ENCODE peak calls at places on chromosomes 16 and 17, in six cellular contexts. One of them, this sample, is unnamed.

GRCh38 chr17:21495281-21495680 is 119.1 kb downstream of the KCNJ12 start:
- DNase-seq in osteocyte: no peak
- DNase-seq in nephron progenitor cell: no peak
- DNase-seq in HFFc6: no peak
- DNase-seq in BJ: no peak
- DNase-seq in fibroblast of mammary gland: no peak
- DNase-seq in this sample: no peak

GRCh38 chr17:37802061-37802460 is 57.2 kb upstream of the HNF1B start:
- DNase-seq in osteocyte: no peak
- DNase-seq in nephron progenitor cell: no peak
- DNase-seq in HFFc6: no peak
- DNase-seq in BJ: no peak
- DNase-seq in fibroblast of mammary gland: no peak
- DNase-seq in this sample: no peak

GRCh38 chr17:4585203-4585939 is 1.0 kb downstream of the SMTNL2 start:
- DNase-seq in osteocyte: peak; percentile 78
- DNase-seq in nephron progenitor cell: peak; percentile 56
- DNase-seq in HFFc6: no peak
- DNase-seq in BJ: no peak
- DNase-seq in fibroblast of mammary gland: no peak
- DNase-seq in this sample: no peak

GRCh38 chr16:68216240-68216639 is 19.7 kb downstream of the ESRP2 start:
- DNase-seq in osteocyte: no peak
- DNase-seq in nephron progenitor cell: no peak
- DNase-seq in HFFc6: no peak
- DNase-seq in BJ: no peak
- DNase-seq in fibroblast of mammary gland: no peak
- DNase-seq in this sample: no peak

GRCh38 chr16:70696368-70696767 is 10.5 kb upstream of the MTSS2 start:
- DNase-seq in osteocyte: no peak
- DNase-seq in nephron progenitor cell: no peak
- DNase-seq in HFFc6: no peak
- DNase-seq in BJ: no peak
- DNase-seq in fibroblast of mammary gland: no peak
- DNase-seq in this sample: no peak

GRCh38 chr17:42055496-42055895 is 5.1 kb upstream of the C17orf113 start:
- DNase-seq in osteocyte: no peak
- DNase-seq in nephron progenitor cell: peak; percentile 46
- DNase-seq in HFFc6: no peak
- DNase-seq in BJ: no peak
- DNase-seq in fibroblast of mammary gland: peak; percentile 28
- DNase-seq in this sample: no peak

GRCh38 chr17:9235346-9235745 is 214.0 kb downstream of the NTN1 start:
- DNase-seq in osteocyte: no peak
- DNase-seq in nephron progenitor cell: no peak
- DNase-seq in HFFc6: no peak
- DNase-seq in BJ: no peak
- DNase-seq in fibroblast of mammary gland: peak; percentile 26
- DNase-seq in this sample: no peak

GRCh38 chr17:42101513-42102292 is 3.4 kb upstream of the ZNF385C start:
- DNase-seq in osteocyte: peak; percentile 91
- DNase-seq in nephron progenitor cell: peak; percentile 91
- DNase-seq in HFFc6: peak; percentile 35
- DNase-seq in BJ: no peak
- DNase-seq in fibroblast of mammary gland: peak; percentile 69
- DNase-seq in this sample: no peak

GRCh38 chr17:28335959-28336871 is 654 bp downstream of the TNFAIP1 start:
- DNase-seq in osteocyte: no peak
- DNase-seq in nephron progenitor cell: peak; percentile 60
- DNase-seq in HFFc6: peak; percentile 89
- DNase-seq in BJ: peak; percentile 60
- DNase-seq in fibroblast of mammary gland: peak; percentile 79
- DNase-seq in this sample: peak; percentile 98

GRCh38 chr17:31112001-31112661 is 17.4 kb downstream of the NF1 start:
- DNase-seq in osteocyte: no peak
- DNase-seq in nephron progenitor cell: no peak
- DNase-seq in HFFc6: peak; percentile 45
- DNase-seq in BJ: no peak
- DNase-seq in fibroblast of mammary gland: peak; percentile 73
- DNase-seq in this sample: no peak

GRCh38 chr17:83199500-83200201 is 120.2 kb downstream of the METRNL start:
- DNase-seq in osteocyte: no peak
- DNase-seq in nephron progenitor cell: no peak
- DNase-seq in HFFc6: peak; percentile 47
- DNase-seq in BJ: peak; percentile 13
- DNase-seq in fibroblast of mammary gland: peak; percentile 72
- DNase-seq in this sample: no peak

GRCh38 chr16:53159781-53160436 is 105.1 kb downstream of the CHD9 start:
- DNase-seq in osteocyte: no peak
- DNase-seq in nephron progenitor cell: peak; percentile 17
- DNase-seq in HFFc6: peak; percentile 37
- DNase-seq in BJ: no peak
- DNase-seq in fibroblast of mammary gland: peak; percentile 67
- DNase-seq in this sample: peak; percentile 11

GRCh38 chr17:64420143-64420670 is 28.7 kb upstream of the MILR1 start:
- DNase-seq in osteocyte: no peak
- DNase-seq in nephron progenitor cell: peak; percentile 24
- DNase-seq in HFFc6: peak; percentile 86
- DNase-seq in BJ: peak; percentile 15
- DNase-seq in fibroblast of mammary gland: peak; percentile 90
- DNase-seq in this sample: no peak

GRCh38 chr17:29112780-29113295 is 67.4 kb downstream of the MYO18A start:
- DNase-seq in osteocyte: no peak
- DNase-seq in nephron progenitor cell: no peak
- DNase-seq in HFFc6: no peak
- DNase-seq in BJ: no peak
- DNase-seq in fibroblast of mammary gland: peak; percentile 64
- DNase-seq in this sample: no peak

GRCh38 chr17:9185142-9185541 is 163.8 kb downstream of the NTN1 start:
- DNase-seq in osteocyte: no peak
- DNase-seq in nephron progenitor cell: no peak
- DNase-seq in HFFc6: no peak
- DNase-seq in BJ: no peak
- DNase-seq in fibroblast of mammary gland: no peak
- DNase-seq in this sample: no peak

GRCh38 chr16:28884045-28884444 is 5.8 kb downstream of the ATP2A1 start:
- DNase-seq in osteocyte: no peak
- DNase-seq in nephron progenitor cell: no peak
- DNase-seq in HFFc6: no peak
- DNase-seq in BJ: no peak
- DNase-seq in fibroblast of mammary gland: no peak
- DNase-seq in this sample: no peak

GRCh38 chr17:36004604-36005003 is 3.3 kb upstream of the CCL15 start:
- DNase-seq in osteocyte: no peak
- DNase-seq in nephron progenitor cell: no peak
- DNase-seq in HFFc6: no peak
- DNase-seq in BJ: no peak
- DNase-seq in fibroblast of mammary gland: no peak
- DNase-seq in this sample: no peak

GRCh38 chr16:62954144-62955032 is 918.1 kb upstream of the CDH8 start:
- DNase-seq in osteocyte: no peak
- DNase-seq in nephron progenitor cell: no peak
- DNase-seq in HFFc6: no peak
- DNase-seq in BJ: no peak
- DNase-seq in fibroblast of mammary gland: no peak
- DNase-seq in this sample: no peak

GRCh38 chr16:57374067-57374534 is 1.8 kb downstream of the CX3CL1 start:
- DNase-seq in osteocyte: no peak
- DNase-seq in nephron progenitor cell: no peak
- DNase-seq in HFFc6: no peak
- DNase-seq in BJ: no peak
- DNase-seq in fibroblast of mammary gland: peak; percentile 61
- DNase-seq in this sample: peak; percentile 28

GRCh38 chr17:71251276-71251675 is 869.5 kb upstream of the SOX9 start:
- DNase-seq in osteocyte: no peak
- DNase-seq in nephron progenitor cell: no peak
- DNase-seq in HFFc6: no peak
- DNase-seq in BJ: no peak
- DNase-seq in fibroblast of mammary gland: peak; percentile 31
- DNase-seq in this sample: no peak

GRCh38 chr17:8718001-8718563 is 26.6 kb downstream of the CCDC42 start:
- DNase-seq in osteocyte: no peak
- DNase-seq in nephron progenitor cell: no peak
- DNase-seq in HFFc6: no peak
- DNase-seq in BJ: no peak
- DNase-seq in fibroblast of mammary gland: no peak
- DNase-seq in this sample: no peak

GRCh38 chr16:1078579-1079021 is 6.1 kb downstream of the SSTR5 start:
- DNase-seq in osteocyte: no peak
- DNase-seq in nephron progenitor cell: no peak
- DNase-seq in HFFc6: peak; percentile 49
- DNase-seq in BJ: no peak
- DNase-seq in fibroblast of mammary gland: peak; percentile 53
- DNase-seq in this sample: peak; percentile 38

GRCh38 chr16:49061315-49061714 is 220.3 kb downstream of the CBLN1 start:
- DNase-seq in osteocyte: no peak
- DNase-seq in nephron progenitor cell: no peak
- DNase-seq in HFFc6: no peak
- DNase-seq in BJ: no peak
- DNase-seq in fibroblast of mammary gland: no peak
- DNase-seq in this sample: no peak

GRCh38 chr16:24728891-24729242 is 584 bp upstream of the TNRC6A start:
- DNase-seq in osteocyte: no peak
- DNase-seq in nephron progenitor cell: no peak
- DNase-seq in HFFc6: no peak
- DNase-seq in BJ: no peak
- DNase-seq in fibroblast of mammary gland: no peak
- DNase-seq in this sample: no peak

GRCh38 chr16:52547001-52547833 is at the start of gene TOX3:
- DNase-seq in osteocyte: no peak
- DNase-seq in nephron progenitor cell: peak; percentile 73
- DNase-seq in HFFc6: no peak
- DNase-seq in BJ: no peak
- DNase-seq in fibroblast of mammary gland: no peak
- DNase-seq in this sample: no peak

GRCh38 chr17:58052951-58053715 is 30.1 kb upstream of the DYNLL2 start:
- DNase-seq in osteocyte: no peak
- DNase-seq in nephron progenitor cell: no peak
- DNase-seq in HFFc6: no peak
- DNase-seq in BJ: no peak
- DNase-seq in fibroblast of mammary gland: peak; percentile 2
- DNase-seq in this sample: no peak

GRCh38 chr17:22518185-22518584 is 825.9 kb downstream of the KCNJ18 start:
- DNase-seq in osteocyte: no peak
- DNase-seq in nephron progenitor cell: no peak
- DNase-seq in HFFc6: no peak
- DNase-seq in BJ: no peak
- DNase-seq in fibroblast of mammary gland: no peak
- DNase-seq in this sample: no peak

GRCh38 chr17:73292031-73292531 is 19.7 kb downstream of the CDC42EP4 start:
- DNase-seq in osteocyte: no peak
- DNase-seq in nephron progenitor cell: no peak
- DNase-seq in HFFc6: peak; percentile 82
- DNase-seq in BJ: no peak
- DNase-seq in fibroblast of mammary gland: peak; percentile 86
- DNase-seq in this sample: no peak

DNA sequence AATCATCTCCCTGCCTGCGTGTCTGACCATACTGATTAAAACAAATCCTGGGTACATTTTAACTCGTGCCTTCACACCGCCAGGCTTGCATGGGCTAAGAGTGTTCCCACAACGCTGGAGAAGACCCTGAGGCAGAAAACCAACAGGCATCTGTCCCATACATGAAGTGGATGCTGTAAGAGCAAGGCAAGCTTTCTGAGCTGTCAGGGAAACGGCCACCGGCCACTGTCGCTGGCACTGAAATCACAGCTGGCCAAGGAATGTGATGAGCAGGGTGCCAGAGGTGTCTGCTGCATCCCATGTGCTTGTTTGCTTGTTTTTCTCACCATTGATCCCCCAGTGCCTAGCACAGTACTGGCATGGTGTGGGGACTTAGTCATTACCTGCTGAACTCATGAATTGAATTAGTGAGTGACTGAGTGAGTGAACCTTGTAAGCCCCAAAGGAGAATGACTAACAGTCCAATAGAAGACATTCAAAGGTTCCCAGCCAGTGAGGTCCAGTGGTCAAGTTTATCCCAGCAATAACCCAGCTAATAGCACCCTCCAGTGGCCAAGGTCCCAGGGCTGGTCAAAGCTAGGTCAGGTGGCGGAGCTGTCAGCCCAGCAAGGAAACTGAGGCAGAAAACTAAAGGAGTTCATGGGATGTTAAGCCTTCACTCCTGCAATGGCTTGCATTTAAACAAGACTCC is 92.7 kb upstream of the CDH5 start:
- DNase-seq in osteocyte: peak; percentile 70
- DNase-seq in nephron progenitor cell: no peak
- DNase-seq in HFFc6: peak; percentile 42
- DNase-seq in BJ: no peak
- DNase-seq in fibroblast of mammary gland: peak; percentile 90
- DNase-seq in this sample: no peak
- TF ChIP-seq CTCF in osteocyte: no peak
- TF ChIP-seq CTCF in nephron progenitor cell: no peak
- TF ChIP-seq CTCF in HFFc6: no peak
- TF ChIP-seq CTCF in BJ: peak; percentile 40
- TF ChIP-seq CTCF in fibroblast of mammary gland: peak; percentile 71
- TF ChIP-seq CTCF in this sample: peak; percentile 44

DNA sequence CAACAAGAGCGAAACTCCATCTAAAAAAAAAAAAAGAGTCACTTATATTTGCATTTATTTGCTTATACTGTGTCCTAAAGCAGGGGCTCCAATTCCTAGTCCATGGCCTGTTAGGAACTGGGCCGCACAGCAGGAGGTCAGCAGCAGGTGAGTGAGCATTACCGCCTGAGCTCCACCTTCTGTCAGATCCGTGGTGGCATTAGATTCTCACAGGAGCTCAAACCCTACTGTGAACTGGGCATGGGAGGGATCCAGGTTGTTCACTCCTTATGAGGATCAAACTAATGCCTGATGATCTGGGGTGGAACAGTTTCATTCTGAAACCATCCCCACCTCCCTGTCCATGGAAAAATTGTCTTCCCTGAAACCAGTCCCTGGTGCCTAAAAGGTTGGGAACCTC is 24.9 kb downstream of the ITGB3 start:
- DNase-seq in osteocyte: no peak
- DNase-seq in nephron progenitor cell: no peak
- DNase-seq in HFFc6: no peak
- DNase-seq in BJ: no peak
- DNase-seq in fibroblast of mammary gland: no peak
- DNase-seq in this sample: no peak
- TF ChIP-seq CTCF in osteocyte: no peak
- TF ChIP-seq CTCF in nephron progenitor cell: no peak
- TF ChIP-seq CTCF in HFFc6: no peak
- TF ChIP-seq CTCF in BJ: no peak
- TF ChIP-seq CTCF in fibroblast of mammary gland: no peak
- TF ChIP-seq CTCF in this sample: no peak

GRCh38 chr16:85080923-85081498 is 31.3 kb downstream of the CIBAR2 start:
- DNase-seq in osteocyte: no peak
- DNase-seq in nephron progenitor cell: no peak
- DNase-seq in HFFc6: no peak
- DNase-seq in BJ: no peak
- DNase-seq in fibroblast of mammary gland: no peak
- DNase-seq in this sample: no peak
- TF ChIP-seq CTCF in osteocyte: no peak
- TF ChIP-seq CTCF in nephron progenitor cell: no peak
- TF ChIP-seq CTCF in HFFc6: no peak
- TF ChIP-seq CTCF in BJ: no peak
- TF ChIP-seq CTCF in fibroblast of mammary gland: no peak
- TF ChIP-seq CTCF in this sample: no peak

DNA sequence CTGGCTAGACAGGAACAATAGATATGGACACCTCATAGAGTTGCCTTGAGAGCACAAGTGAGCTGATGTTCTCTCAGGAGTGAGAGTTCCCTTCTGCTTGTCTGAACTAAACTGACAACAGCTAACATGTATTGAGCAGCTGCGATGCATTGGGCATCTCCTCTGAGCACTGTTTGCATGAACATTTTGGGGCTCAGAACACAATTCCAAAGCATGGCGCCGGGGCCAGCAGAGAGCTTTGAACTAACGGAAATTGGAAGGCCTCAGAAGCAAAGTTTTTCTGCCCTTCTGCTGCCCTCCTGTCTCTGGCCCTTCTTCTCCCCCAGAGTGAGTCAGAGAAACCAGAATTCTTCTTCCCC is 38.1 kb downstream of the TRPV2 start:
- DNase-seq in osteocyte: no peak
- DNase-seq in nephron progenitor cell: no peak
- DNase-seq in HFFc6: no peak
- DNase-seq in BJ: no peak
- DNase-seq in fibroblast of mammary gland: no peak
- DNase-seq in this sample: no peak
- TF ChIP-seq CTCF in osteocyte: no peak
- TF ChIP-seq CTCF in nephron progenitor cell: no peak
- TF ChIP-seq CTCF in HFFc6: no peak
- TF ChIP-seq CTCF in BJ: no peak
- TF ChIP-seq CTCF in fibroblast of mammary gland: no peak
- TF ChIP-seq CTCF in this sample: no peak